ENCODE peak calls at places on chromosome 9, in ten cellular contexts. X is spleen, G is astrocyte, J is fibroblast of lung, M is transverse colon, H is tibial artery, Q is A549, A is lower lobe of right lung, S is OCI-LY7, F is MM.1S. L is an unnamed sample.

GRCh38 chr9:133050781-133051180 is 11.0 kb upstream of the CEL start:
- DNase-seq in S (no peak), F (no peak), Q (no peak), H (no peak), A (no peak), X (peak; percentile 37), G (no peak), J (no peak), M (peak; percentile 81), L (no peak)

GRCh38 chr9:119369670-119370366 is 583 bp upstream of the BRINP1 start:
- DNase-seq in H (no peak), S (no peak), G (no peak), Q (no peak), A (no peak), J (no peak), X (no peak), M (no peak), F (no peak), L (no peak)

GRCh38 chr9:114516913-114517312 is 11.6 kb upstream of the WHRN start:
- DNase-seq in J (peak; percentile 91), S (no peak), X (no peak), F (no peak), G (peak; percentile 90), A (no peak), H (no peak), M (no peak), Q (no peak), L (no peak)

GRCh38 chr9:126615251-126615790 is 1.6 kb downstream of the LMX1B start:
- DNase-seq in J (peak; percentile 29), H (no peak), X (no peak), S (no peak), M (peak; percentile 22), A (peak; percentile 60), Q (no peak), G (no peak), F (no peak), L (peak; percentile 77)

GRCh38 chr9:84811072-84811725 is 141.7 kb downstream of the NTRK2 start:
- DNase-seq in H (no peak), A (no peak), Q (no peak), S (no peak), M (no peak), X (no peak), G (no peak), J (no peak), F (no peak), L (no peak)

GRCh38 chr9:89952401-89952800 is 347.6 kb downstream of the GADD45G start:
- DNase-seq in S (no peak), X (no peak), F (no peak), H (no peak), A (no peak), J (peak; percentile 86), Q (no peak), M (no peak), G (peak; percentile 83), L (no peak)

GRCh38 chr9:104948277-104948676 is 20.3 kb upstream of the ABCA1 start:
- DNase-seq in F (no peak), G (no peak), H (no peak), S (no peak), J (no peak), X (no peak), M (no peak), A (no peak), Q (no peak), L (no peak)

GRCh38 chr9:35042081-35042604 is 30.3 kb downstream of the VCP start:
- DNase-seq in X (no peak), M (no peak), F (no peak), G (no peak), Q (no peak), H (no peak), S (no peak), A (no peak), J (no peak), L (no peak)

GRCh38 chr9:95058795-95059386 is 258.6 kb downstream of the FANCC start:
- DNase-seq in M (no peak), H (no peak), S (no peak), Q (no peak), A (no peak), F (no peak), X (no peak), G (peak; percentile 58), J (peak; percentile 60), L (no peak)
- H3K4me1 ChIP-seq in M (peaks cover 60% of the 10 kb centered on the region), H (peaks cover 59% of the 10 kb centered on the region), S (no peaks in the 10 kb centered on the region), Q (peaks cover 100% of the 10 kb centered on the region), A (peaks cover 90% of the 10 kb centered on the region), F (no peaks in the 10 kb centered on the region), X (peaks cover 51% of the 10 kb centered on the region), G (peaks cover 65% of the 10 kb centered on the region), J (peaks cover 31% of the 10 kb centered on the region), L (peaks cover 38% of the 10 kb centered on the region)

GRCh38 chr9:124266826-124267201 is 9.1 kb downstream of the NEK6 start:
- DNase-seq in S (no peak), M (no peak), A (no peak), G (no peak), F (no peak), X (no peak), Q (no peak), J (no peak), H (no peak), L (no peak)

GRCh38 chr9:124266139-124266825 is 8.5 kb downstream of the NEK6 start:
- DNase-seq in X (no peak), G (peak; percentile 64), M (no peak), H (no peak), Q (no peak), J (peak; percentile 77), A (no peak), S (no peak), F (no peak), L (no peak)

GRCh38 chr9:124269556-124269955 is 11.8 kb downstream of the NEK6 start:
- DNase-seq in H (no peak), J (no peak), G (no peak), A (no peak), M (no peak), X (no peak), F (no peak), S (no peak), Q (no peak), L (no peak)

GRCh38 chr9:124268248-124268647 is 10.5 kb downstream of the NEK6 start:
- DNase-seq in G (no peak), F (no peak), S (no peak), H (no peak), A (no peak), Q (no peak), M (no peak), X (no peak), J (no peak), L (no peak)

DNA sequence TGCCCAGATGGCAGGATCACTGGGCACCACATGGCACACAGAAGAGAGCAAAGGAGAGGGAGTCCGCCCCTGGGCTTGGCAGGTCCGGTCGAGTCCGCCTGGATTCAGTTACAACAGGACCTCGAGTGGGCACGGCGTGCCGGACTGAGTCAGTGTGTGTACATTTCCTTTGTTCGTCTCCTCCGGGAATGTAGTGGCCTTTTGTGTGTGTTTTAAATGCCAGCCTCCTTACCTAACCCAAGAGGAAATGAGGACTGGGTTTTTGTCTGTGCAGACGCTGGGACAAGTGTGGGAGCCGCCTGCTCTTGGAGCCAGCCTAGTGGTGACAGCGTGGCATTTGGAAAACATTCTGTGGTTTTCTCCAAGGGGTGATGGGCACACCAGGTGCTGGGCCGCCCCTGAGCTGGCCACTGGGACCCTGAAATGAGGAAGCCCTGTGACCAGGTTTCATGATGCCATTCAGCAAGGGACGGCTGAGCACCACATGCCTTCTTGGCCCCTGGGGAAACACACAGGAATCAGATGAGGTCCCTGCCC is 9.6 kb downstream of the NEK6 start:
- DNase-seq in F (no peak), S (peak; percentile 53), M (peak; percentile 73), A (peak; percentile 92), X (peak; percentile 81), G (peak; percentile 84), H (peak; percentile 73), J (peak; percentile 91), Q (peak; percentile 79), L (peak; percentile 94)
- TF ChIP-seq CTCF in F (no peak), S (no peak), M (no peak), A (peak; percentile 14), X (no peak), G (no peak), H (peak; percentile 29), J (peak; percentile 0), Q (no peak), L (no peak)

GRCh38 chr9:37338218-37338617 is 84.3 kb upstream of the GRHPR start:
- DNase-seq in H (no peak), Q (no peak), J (no peak), G (no peak), X (no peak), S (no peak), F (no peak), M (no peak), A (no peak), L (no peak)
- H3K4me1 ChIP-seq in H (no peaks in the 10 kb centered on the region), Q (no peaks in the 10 kb centered on the region), J (no peaks in the 10 kb centered on the region), G (no peaks in the 10 kb centered on the region), X (peaks cover 26% of the 10 kb centered on the region), S (peaks cover 81% of the 10 kb centered on the region), F (no peaks in the 10 kb centered on the region), M (peaks cover 13% of the 10 kb centered on the region), A (no peaks in the 10 kb centered on the region), L (no peaks in the 10 kb centered on the region)

GRCh38 chr9:123105490-123105889 is 72.0 kb downstream of the GPR21 start:
- DNase-seq in S (no peak), X (no peak), G (no peak), J (no peak), A (no peak), F (no peak), H (no peak), Q (no peak), M (no peak), L (no peak)

GRCh38 chr9:123099548-123099947 is 66.1 kb downstream of the GPR21 start:
- DNase-seq in J (no peak), X (no peak), F (no peak), A (no peak), S (no peak), G (no peak), H (no peak), M (no peak), Q (no peak), L (no peak)

GRCh38 chr9:123099042-123099441 is 65.6 kb downstream of the GPR21 start:
- DNase-seq in F (no peak), S (no peak), G (no peak), H (no peak), Q (no peak), X (no peak), A (no peak), M (no peak), J (no peak), L (no peak)

GRCh38 chr9:123104807-123105206 is 71.3 kb downstream of the GPR21 start:
- DNase-seq in H (no peak), J (no peak), Q (no peak), G (no peak), S (no peak), F (no peak), A (no peak), M (no peak), X (no peak), L (no peak)

DNA sequence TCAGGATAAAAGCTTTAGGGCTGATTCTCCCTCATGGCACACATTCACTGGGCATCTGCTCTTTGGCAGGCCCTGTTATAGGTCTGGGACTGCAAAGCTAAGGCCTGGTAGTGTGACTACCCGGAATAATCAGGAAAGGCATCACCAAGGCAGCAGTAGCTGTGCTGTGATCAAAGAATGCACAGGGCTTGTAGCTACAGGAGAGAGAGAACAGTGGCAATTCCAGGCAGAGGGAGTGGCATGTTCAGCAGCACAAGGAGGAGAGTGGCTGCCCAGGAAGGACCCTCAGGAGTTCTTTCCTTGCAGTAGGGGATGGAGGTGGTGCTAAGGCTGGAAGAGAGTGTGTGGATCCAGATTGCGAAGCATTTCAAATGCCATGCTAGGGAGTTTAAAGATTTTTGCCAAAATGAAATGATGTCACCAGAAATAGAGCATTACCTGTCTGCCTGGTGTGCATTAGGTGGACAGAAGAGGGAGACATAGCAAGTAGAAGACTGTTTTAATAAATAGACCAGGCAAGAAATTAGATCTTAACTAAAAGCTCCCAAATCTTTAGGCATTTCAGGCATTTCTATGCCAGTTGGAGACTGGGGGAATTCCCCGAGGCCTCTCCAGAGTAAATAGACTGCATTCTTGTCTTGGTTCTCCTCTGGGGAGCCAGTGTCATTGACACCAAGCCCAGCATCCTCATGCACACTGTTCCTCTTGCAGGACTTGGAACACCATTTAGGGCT is 69.1 kb downstream of the GPR21 start:
- DNase-seq in S (peak; percentile 48), Q (no peak), A (no peak), H (no peak), J (peak; percentile 17), G (peak; percentile 2), X (no peak), F (no peak), M (no peak), L (no peak)
- TF ChIP-seq CTCF in S (peak; percentile 85), Q (no peak), A (peak; percentile 13), H (no peak), J (peak; percentile 31), G (peak; percentile 35), X (peak; percentile 30), F (peak; percentile 42), M (no peak), L (no peak)

L was measured in kidney.